ENCODE peak calls at places on chromosome 16, in nine cellular contexts. Z, A, O, M, F, U, V, C and H are unnamed samples.

GRCh38 chr16:4115209-4115940 is 867 bp downstream of the ADCY9 start:
- DNase-seq in O (peak; percentile 54), U (no peak), F (no peak), A (peak; percentile 57), M (peak; percentile 34), Z (peak; percentile 38), V (peak; percentile 82), C (peak; percentile 86), H (no peak)

GRCh38 chr16:89194340-89195311 is 5.7 kb downstream of the SLC22A31 start:
- DNase-seq in V (peak; percentile 58), M (no peak), O (no peak), Z (no peak), C (peak; percentile 66), F (peak; percentile 0), U (no peak), A (no peak), H (no peak)

GRCh38 chr16:15807603-15808009 is 49.2 kb downstream of the MYH11 start:
- DNase-seq in O (no peak), U (no peak), F (no peak), C (no peak), M (peak; percentile 24), A (no peak), V (no peak), Z (peak; percentile 89), H (no peak)

GRCh38 chr16:77469639-77470038 is 34.8 kb upstream of the ADAMTS18 start:
- DNase-seq in V (peak; percentile 63), M (no peak), F (no peak), O (no peak), C (no peak), Z (no peak), U (no peak), A (no peak), H (no peak)

GRCh38 chr16:31138621-31139578 is 3.4 kb upstream of the PRSS8 start:
- DNase-seq in Z (peak; percentile 53), A (peak; percentile 84), M (no peak), C (peak; percentile 92), U (no peak), V (peak; percentile 91), O (peak; percentile 91), F (peak; percentile 41), H (peak; percentile 79)

GRCh38 chr16:78230832-78231231 is 131.4 kb downstream of the WWOX start:
- DNase-seq in A (peak; percentile 58), U (no peak), O (no peak), M (no peak), Z (peak; percentile 50), V (no peak), F (no peak), C (no peak), H (no peak)

GRCh38 chr16:31876955-31877828 is 3.6 kb downstream of the ZNF267 start:
- DNase-seq in O (no peak), A (peak; percentile 98), U (no peak), M (no peak), F (peak; percentile 87), C (no peak), V (no peak), Z (no peak), H (no peak)

GRCh38 chr16:88805887-88806393 is 2.4 kb downstream of the CDT1 start:
- DNase-seq in F (no peak), U (no peak), Z (no peak), M (no peak), O (no peak), A (no peak), C (peak; percentile 53), V (peak; percentile 50), H (no peak)

GRCh38 chr16:15811778-15812750 is 44.8 kb downstream of the MYH11 start:
- DNase-seq in C (no peak), U (no peak), A (peak; percentile 86), F (no peak), V (no peak), O (peak; percentile 44), Z (no peak), M (peak; percentile 44), H (no peak)

GRCh38 chr16:67170948-67171649 is 761 bp downstream of the NOL3 start:
- DNase-seq in C (no peak), A (no peak), Z (no peak), V (no peak), O (no peak), M (no peak), F (peak; percentile 45), U (no peak), H (no peak)

GRCh38 chr16:77414752-77415231 is 20.0 kb downstream of the ADAMTS18 start:
- DNase-seq in M (no peak), A (peak; percentile 32), F (no peak), C (no peak), U (no peak), O (no peak), Z (no peak), V (no peak), H (no peak)

GRCh38 chr16:88886915-88887521 is 20.6 kb upstream of the PABPN1L start:
- DNase-seq in V (peak; percentile 94), C (peak; percentile 76), O (peak; percentile 47), M (peak; percentile 94), U (no peak), F (no peak), Z (peak; percentile 76), A (no peak), H (peak; percentile 72)

GRCh38 chr16:13856811-13857511 is 63.0 kb upstream of the ERCC4 start:
- DNase-seq in F (no peak), C (no peak), M (no peak), V (no peak), O (no peak), A (no peak), Z (no peak), U (no peak), H (no peak)

GRCh38 chr16:13848795-13849194 is 71.2 kb upstream of the ERCC4 start:
- DNase-seq in Z (no peak), V (no peak), F (no peak), U (no peak), A (no peak), O (no peak), C (no peak), M (no peak), H (no peak)

GRCh38 chr16:13856398-13856797 is 63.6 kb upstream of the ERCC4 start:
- DNase-seq in U (no peak), F (no peak), Z (no peak), V (no peak), A (no peak), O (no peak), M (no peak), C (no peak), H (no peak)

DNA sequence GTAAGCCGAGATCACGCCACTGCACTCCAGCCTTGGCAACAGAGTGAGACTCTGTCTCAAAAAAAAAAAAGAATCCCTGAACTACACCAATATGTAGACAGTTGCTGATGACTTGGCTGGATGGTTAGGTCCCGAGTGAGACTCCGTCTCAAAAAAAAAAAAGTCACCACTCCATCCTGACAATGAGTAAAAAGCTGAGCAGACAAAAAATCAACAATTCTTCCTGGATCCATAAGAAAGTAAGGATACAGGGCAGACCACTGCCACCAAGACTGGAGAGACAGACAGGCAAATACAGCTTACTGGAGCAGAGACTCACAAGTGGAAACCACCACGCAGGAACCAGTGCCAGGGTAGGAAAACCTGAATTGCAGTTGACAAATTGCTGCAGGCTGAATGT is 67.1 kb upstream of the ERCC4 start:
- DNase-seq in O (no peak), C (no peak), A (no peak), F (no peak), V (no peak), Z (no peak), M (no peak), U (no peak), H (no peak)
- H3K4me3 ChIP-seq in O (no peak overlapping the region), C (no peak overlapping the region), A (no peak overlapping the region), F (no peak overlapping the region), V (no peak overlapping the region), Z (no peak overlapping the region), M (no peak overlapping the region), U (no peak overlapping the region), H (no peak overlapping the region)

DNA sequence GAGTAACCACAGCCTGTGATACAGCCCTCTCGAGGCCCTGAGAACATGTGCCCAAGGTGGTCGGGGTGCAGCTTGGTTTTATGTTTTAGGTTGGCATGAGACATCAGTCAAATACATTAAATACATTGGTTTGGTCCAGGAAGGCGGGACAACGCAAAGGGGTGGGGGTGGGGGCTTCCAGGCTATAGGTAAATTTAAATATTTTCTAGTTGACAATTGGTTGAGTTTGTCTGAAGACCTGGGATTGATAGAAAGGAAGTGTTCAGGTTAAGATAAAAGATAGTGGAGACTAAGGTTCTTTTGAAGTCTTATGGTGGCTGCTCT is 1.2 kb upstream of the ZKSCAN2 start:
- DNase-seq in F (no peak), O (no peak), U (no peak), V (no peak), Z (no peak), A (no peak), M (no peak), C (no peak), H (no peak)
- H3K27ac ChIP-seq in F (peak overlapping the region; percentile 99), O (no peak overlapping the region), U (no peak overlapping the region), V (peak overlapping the region; percentile 100), Z (peak overlapping the region; percentile 95), A (peak overlapping the region; percentile 75), M (no peak overlapping the region), C (peak overlapping the region; percentile 99), H (no peak overlapping the region)

GRCh38 chr16:75248536-75249380 is 2.7 kb downstream of the BCAR1 start:
- DNase-seq in C (no peak), A (no peak), O (no peak), M (no peak), U (no peak), Z (no peak), V (peak; percentile 55), F (no peak), H (no peak)

GRCh38 chr16:75250089-75250808 is 1.2 kb downstream of the BCAR1 start:
- DNase-seq in A (no peak), C (peak; percentile 81), M (peak; percentile 62), Z (peak; percentile 24), F (no peak), U (no peak), O (peak; percentile 90), V (peak; percentile 73), H (no peak)

GRCh38 chr16:75250809-75251279 is 580 bp downstream of the BCAR1 start:
- DNase-seq in U (no peak), V (peak; percentile 73), C (peak; percentile 86), Z (peak; percentile 35), A (no peak), M (no peak), F (peak; percentile 70), O (peak; percentile 80), H (no peak)

GRCh38 chr16:75248142-75248535 is 3.3 kb downstream of the BCAR1 start:
- DNase-seq in A (no peak), M (peak; percentile 64), V (no peak), Z (no peak), O (peak; percentile 68), U (no peak), F (no peak), C (no peak), H (no peak)

DNA sequence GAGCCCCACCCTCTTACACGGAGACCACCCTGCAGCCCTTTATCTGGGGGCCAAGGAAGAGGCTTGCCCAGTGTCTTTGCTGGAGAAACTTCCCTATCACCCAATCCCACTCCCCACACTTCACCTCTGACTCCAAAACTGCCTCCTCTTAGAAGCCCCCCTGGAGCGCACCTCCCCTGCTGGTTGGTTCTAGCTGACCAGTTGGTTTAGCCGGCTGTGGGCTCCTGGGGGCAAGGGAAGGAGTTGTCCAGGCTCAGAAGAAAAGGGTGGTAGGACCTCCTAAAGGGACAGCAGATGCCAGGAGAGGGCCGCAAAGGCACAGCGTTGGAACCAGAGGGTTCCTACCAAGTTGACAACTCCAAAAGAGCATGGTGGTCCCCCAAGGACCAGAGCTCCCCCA is 2.0 kb downstream of the BCAR1 start:
- DNase-seq in F (no peak), O (no peak), M (no peak), A (no peak), V (no peak), Z (no peak), C (no peak), U (no peak), H (no peak)
- H3K4me3 ChIP-seq in F (peak overlapping the region; percentile 87), O (peak overlapping the region; percentile 84), M (peak overlapping the region; percentile 85), A (peak overlapping the region; percentile 79), V (peak overlapping the region; percentile 78), Z (no peak overlapping the region), C (peak overlapping the region; percentile 82), U (peak overlapping the region; percentile 92), H (peak overlapping the region; percentile 90)

GRCh38 chr16:87207509-87207908 is 109.7 kb downstream of the C16orf95 start:
- DNase-seq in Z (no peak), V (no peak), U (no peak), F (no peak), O (no peak), M (no peak), A (no peak), C (no peak), H (no peak)
- H3K27ac ChIP-seq in Z (no peak overlapping the region), V (peak overlapping the region; percentile 38), U (no peak overlapping the region), F (no peak overlapping the region), O (no peak overlapping the region), M (no peak overlapping the region), A (peak overlapping the region; percentile 35), C (no peak overlapping the region), H (peak overlapping the region; percentile 66)